ENCODE peak calls at places on chromosomes 6 and 20, in six cellular contexts. N, L, V, E, M and X are unnamed samples.
A peak's percentile ranks its signal among the peaks of the same experiment; 100 is the strongest.

GRCh38 chr6:118892248-118893094 is 1.5 kb upstream of the ASF1A start:
- DNase-seq in M (no peak), L (peak; percentile 22), V (no peak), E (no peak), N (no peak), X (no peak)

GRCh38 chr20:24303393-24303792 is 166.0 kb upstream of the SYNDIG1 start:
- DNase-seq in M (no peak), L (peak; percentile 7), V (no peak), E (no peak), N (no peak), X (no peak)

GRCh38 chr6:112337209-112337638 is 9.9 kb upstream of the RFPL4B start:
- DNase-seq in V (peak; percentile 43), L (peak; percentile 81), N (peak; percentile 70), M (peak; percentile 53), E (peak; percentile 80), X (peak; percentile 60)

GRCh38 chr6:90098025-90098474 is 198.6 kb downstream of the BACH2 start:
- DNase-seq in N (peak; percentile 95), E (peak; percentile 82), M (no peak), V (no peak), L (peak; percentile 96), X (peak; percentile 93)

GRCh38 chr6:75101896-75102680 is 103.8 kb downstream of the COL12A1 start:
- DNase-seq in E (no peak), M (no peak), V (no peak), L (peak; percentile 87), N (no peak), X (peak; percentile 91)

GRCh38 chr20:50744143-50744792 is 12.9 kb downstream of the PARD6B start:
- DNase-seq in L (peak; percentile 90), M (peak; percentile 68), V (peak; percentile 67), N (peak; percentile 67), E (peak; percentile 90), X (peak; percentile 69)

GRCh38 chr6:28135393-28135792 is 6.3 kb upstream of the ZKSCAN8 start:
- DNase-seq in V (no peak), N (no peak), M (no peak), E (no peak), L (no peak), X (no peak)

GRCh38 chr6:167932468-167933276 is 64.8 kb upstream of the KIF25 start:
- DNase-seq in V (no peak), E (no peak), M (no peak), L (peak; percentile 48), N (no peak), X (no peak)

GRCh38 chr6:135311446-135312200 is 130.5 kb downstream of the MYB start:
- DNase-seq in E (no peak), V (no peak), N (no peak), M (no peak), L (no peak), X (no peak)

GRCh38 chr20:18252597-18253451 is 35.5 kb upstream of the ZNF133 start:
- DNase-seq in M (no peak), E (no peak), V (peak; percentile 73), L (no peak), N (no peak), X (no peak)

DNA sequence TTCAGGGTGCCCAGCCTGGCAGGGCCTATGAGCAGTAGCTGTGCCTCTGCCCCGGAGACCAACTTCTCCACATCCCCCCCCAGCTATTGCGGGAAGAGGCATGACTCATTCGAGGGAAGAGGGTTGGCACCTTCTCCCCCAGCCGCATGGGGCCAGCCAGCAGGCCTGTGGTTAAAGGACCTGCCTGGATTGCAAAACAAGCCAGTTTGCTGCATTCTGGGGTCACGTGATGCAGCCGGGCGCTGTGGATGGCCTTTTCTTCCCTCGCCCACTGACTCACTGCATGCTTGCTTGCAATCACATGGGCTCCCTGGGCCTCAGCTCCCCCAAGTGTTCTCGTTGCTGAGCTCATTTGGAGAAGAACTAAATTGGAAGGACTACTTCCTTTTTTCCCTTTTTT is 182.5 kb downstream of the MAFB start:
- DNase-seq in M (peak; percentile 66), E (peak; percentile 95), N (peak; percentile 98), V (peak; percentile 78), L (peak; percentile 99), X (peak; percentile 92)
- H3K4me3 ChIP-seq in M (no peak overlapping the region), E (no peak overlapping the region), N (no peak overlapping the region), V (no peak overlapping the region), L (no peak overlapping the region), X (no peak overlapping the region)

GRCh38 chr20:33842346-33842745 is 31.2 kb downstream of the CHMP4B start:
- DNase-seq in L (no peak), N (no peak), V (no peak), E (peak; percentile 12), M (no peak), X (no peak)
- H3K4me3 ChIP-seq in L (no peak overlapping the region), N (no peak overlapping the region), V (no peak overlapping the region), E (no peak overlapping the region), M (no peak overlapping the region), X (no peak overlapping the region)

DNA sequence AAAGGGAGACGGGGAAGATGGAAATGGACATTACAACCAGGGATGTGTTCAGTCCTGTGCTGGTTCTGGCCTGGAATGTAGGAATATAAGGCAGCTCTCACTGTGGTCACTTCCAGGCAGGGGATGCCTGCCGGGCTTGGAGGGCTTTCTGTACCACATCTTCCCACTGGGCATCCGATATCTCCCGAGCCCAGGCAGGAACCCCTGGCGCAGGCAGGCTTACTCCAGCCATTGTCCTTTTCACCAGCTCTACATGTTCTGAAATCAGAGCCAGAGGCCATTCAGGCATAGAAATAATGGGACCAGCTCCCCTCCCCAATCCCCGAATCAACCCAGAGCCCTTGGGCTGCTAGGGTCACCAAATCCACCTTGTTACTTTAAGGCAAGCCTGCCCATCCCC is 1.4 kb downstream of the MEA1 start:
- DNase-seq in M (no peak), L (no peak), E (no peak), V (no peak), N (no peak), X (no peak)
- H3K4me3 ChIP-seq in M (no peak overlapping the region), L (no peak overlapping the region), E (no peak overlapping the region), V (peak overlapping the region; percentile 99), N (no peak overlapping the region), X (peak overlapping the region; percentile 93)

GRCh38 chr6:56541736-56542366 is 100.8 kb downstream of the DST start:
- DNase-seq in M (no peak), V (no peak), N (no peak), E (no peak), L (no peak), X (no peak)

GRCh38 chr6:56540950-56541600 is 101.6 kb downstream of the DST start:
- DNase-seq in E (no peak), V (no peak), L (no peak), M (no peak), N (no peak), X (no peak)

GRCh38 chr6:56539503-56540105 is 103.1 kb downstream of the DST start:
- DNase-seq in N (no peak), M (no peak), L (no peak), E (no peak), V (no peak), X (no peak)

GRCh38 chr6:56538851-56539250 is 103.8 kb downstream of the DST start:
- DNase-seq in L (no peak), V (no peak), E (no peak), N (no peak), M (no peak), X (no peak)

GRCh38 chr6:56540232-56540631 is 102.5 kb downstream of the DST start:
- DNase-seq in V (no peak), N (no peak), E (no peak), M (no peak), L (no peak), X (no peak)
- H3K4me3 ChIP-seq in V (no peak overlapping the region), N (peak overlapping the region; percentile 55), E (peak overlapping the region; percentile 56), M (peak overlapping the region; percentile 50), L (peak overlapping the region; percentile 58), X (no peak overlapping the region)

GRCh38 chr6:149963212-149963461 is 606 bp upstream of the ULBP1 start:
- DNase-seq in L (peak; percentile 50), N (no peak), E (no peak), V (peak; percentile 66), M (no peak), X (no peak)
- H3K4me3 ChIP-seq in L (peak overlapping the region; percentile 48), N (peak overlapping the region; percentile 35), E (peak overlapping the region; percentile 15), V (peak overlapping the region; percentile 37), M (peak overlapping the region; percentile 61), X (peak overlapping the region; percentile 62)